ENCODE peak calls at places on chromosomes 5 and 9, in eight cellular contexts. One of them, this sample, is unnamed.

GRCh38 chr5:149471406-149472183 is 79.6 kb downstream of the CSNK1A1 start:
- DNase-seq in brain microvascular endothelial cell: no peak
- DNase-seq in left lung: no peak
- DNase-seq in kidney: no peak
- DNase-seq in body of pancreas: peak; percentile 64
- DNase-seq in psoas muscle: no peak
- DNase-seq in BE2C: no peak
- DNase-seq in fibroblast of lung: peak; percentile 76
- DNase-seq in this sample: no peak

GRCh38 chr5:154868702-154869101 is 10.3 kb downstream of the CNOT8 start:
- DNase-seq in brain microvascular endothelial cell: no peak
- DNase-seq in left lung: no peak
- DNase-seq in kidney: no peak
- DNase-seq in body of pancreas: peak; percentile 21
- DNase-seq in psoas muscle: peak; percentile 63
- DNase-seq in BE2C: peak; percentile 63
- DNase-seq in fibroblast of lung: no peak
- DNase-seq in this sample: peak; percentile 59

GRCh38 chr5:172952034-172952511 is 7.2 kb upstream of the RPL26L1 start:
- DNase-seq in brain microvascular endothelial cell: no peak
- DNase-seq in left lung: no peak
- DNase-seq in kidney: no peak
- DNase-seq in body of pancreas: no peak
- DNase-seq in psoas muscle: no peak
- DNase-seq in BE2C: no peak
- DNase-seq in fibroblast of lung: no peak
- DNase-seq in this sample: no peak

GRCh38 chr5:60700347-60700815 is 415 bp upstream of the DEPDC1B start:
- DNase-seq in brain microvascular endothelial cell: no peak
- DNase-seq in left lung: no peak
- DNase-seq in kidney: no peak
- DNase-seq in body of pancreas: no peak
- DNase-seq in psoas muscle: no peak
- DNase-seq in BE2C: peak; percentile 10
- DNase-seq in fibroblast of lung: peak; percentile 30
- DNase-seq in this sample: peak; percentile 27

GRCh38 chr5:107284822-107285510 is 385.8 kb downstream of the EFNA5 start:
- DNase-seq in brain microvascular endothelial cell: peak; percentile 35
- DNase-seq in left lung: no peak
- DNase-seq in kidney: no peak
- DNase-seq in body of pancreas: no peak
- DNase-seq in psoas muscle: no peak
- DNase-seq in BE2C: no peak
- DNase-seq in fibroblast of lung: no peak
- DNase-seq in this sample: no peak

GRCh38 chr9:137570566-137570965 is 8.2 kb downstream of the DPH7 start:
- DNase-seq in brain microvascular endothelial cell: no peak
- DNase-seq in left lung: no peak
- DNase-seq in kidney: no peak
- DNase-seq in body of pancreas: no peak
- DNase-seq in psoas muscle: no peak
- DNase-seq in BE2C: no peak
- DNase-seq in fibroblast of lung: no peak
- DNase-seq in this sample: no peak

GRCh38 chr9:32580631-32581300 is 7.8 kb upstream of the NDUFB6 start:
- DNase-seq in brain microvascular endothelial cell: no peak
- DNase-seq in left lung: no peak
- DNase-seq in kidney: no peak
- DNase-seq in body of pancreas: no peak
- DNase-seq in psoas muscle: no peak
- DNase-seq in BE2C: no peak
- DNase-seq in fibroblast of lung: no peak
- DNase-seq in this sample: no peak

GRCh38 chr9:117434568-117434967 is 19.7 kb upstream of the ASTN2 start:
- DNase-seq in brain microvascular endothelial cell: no peak
- DNase-seq in left lung: no peak
- DNase-seq in kidney: no peak
- DNase-seq in body of pancreas: no peak
- DNase-seq in psoas muscle: no peak
- DNase-seq in BE2C: no peak
- DNase-seq in fibroblast of lung: no peak
- DNase-seq in this sample: no peak

GRCh38 chr5:66179297-66180051 is 35.4 kb downstream of the SREK1 start:
- DNase-seq in brain microvascular endothelial cell: no peak
- DNase-seq in left lung: no peak
- DNase-seq in kidney: no peak
- DNase-seq in body of pancreas: no peak
- DNase-seq in psoas muscle: no peak
- DNase-seq in BE2C: no peak
- DNase-seq in fibroblast of lung: no peak
- DNase-seq in this sample: no peak

GRCh38 chr5:174918655-174919054 is 194.3 kb downstream of the MSX2 start:
- DNase-seq in brain microvascular endothelial cell: no peak
- DNase-seq in left lung: no peak
- DNase-seq in kidney: no peak
- DNase-seq in body of pancreas: no peak
- DNase-seq in psoas muscle: no peak
- DNase-seq in BE2C: no peak
- DNase-seq in fibroblast of lung: no peak
- DNase-seq in this sample: no peak

GRCh38 chr5:67678594-67678993 is 482.0 kb upstream of the CD180 start:
- DNase-seq in brain microvascular endothelial cell: no peak
- DNase-seq in left lung: no peak
- DNase-seq in kidney: no peak
- DNase-seq in body of pancreas: no peak
- DNase-seq in psoas muscle: no peak
- DNase-seq in BE2C: no peak
- DNase-seq in fibroblast of lung: no peak
- DNase-seq in this sample: no peak

GRCh38 chr5:176185133-176185733 is 53.0 kb upstream of the SIMC1 start:
- DNase-seq in brain microvascular endothelial cell: no peak
- DNase-seq in left lung: no peak
- DNase-seq in kidney: no peak
- DNase-seq in body of pancreas: no peak
- DNase-seq in psoas muscle: no peak
- DNase-seq in BE2C: no peak
- DNase-seq in fibroblast of lung: no peak
- DNase-seq in this sample: no peak

GRCh38 chr5:16881253-16881652 is 54.8 kb downstream of the MYO10 start:
- DNase-seq in brain microvascular endothelial cell: no peak
- DNase-seq in left lung: no peak
- DNase-seq in kidney: no peak
- DNase-seq in body of pancreas: peak; percentile 73
- DNase-seq in psoas muscle: no peak
- DNase-seq in BE2C: no peak
- DNase-seq in fibroblast of lung: no peak
- DNase-seq in this sample: no peak

GRCh38 chr9:81737871-81738507 is 48.6 kb upstream of the TLE1 start:
- DNase-seq in brain microvascular endothelial cell: peak; percentile 95
- DNase-seq in left lung: peak; percentile 4
- DNase-seq in kidney: no peak
- DNase-seq in body of pancreas: peak; percentile 50
- DNase-seq in psoas muscle: no peak
- DNase-seq in BE2C: peak; percentile 57
- DNase-seq in fibroblast of lung: peak; percentile 79
- DNase-seq in this sample: no peak

GRCh38 chr5:16679863-16680262 is 63.1 kb upstream of the RETREG1 start:
- DNase-seq in brain microvascular endothelial cell: no peak
- DNase-seq in left lung: no peak
- DNase-seq in kidney: no peak
- DNase-seq in body of pancreas: no peak
- DNase-seq in psoas muscle: no peak
- DNase-seq in BE2C: peak; percentile 47
- DNase-seq in fibroblast of lung: no peak
- DNase-seq in this sample: no peak

GRCh38 chr9:93091056-93091452 is 5.0 kb upstream of the CARD19 start:
- DNase-seq in brain microvascular endothelial cell: no peak
- DNase-seq in left lung: no peak
- DNase-seq in kidney: peak; percentile 23
- DNase-seq in body of pancreas: no peak
- DNase-seq in psoas muscle: no peak
- DNase-seq in BE2C: no peak
- DNase-seq in fibroblast of lung: no peak
- DNase-seq in this sample: no peak

GRCh38 chr5:178240772-178241171 is 8.2 kb upstream of the PHYKPL start:
- DNase-seq in brain microvascular endothelial cell: no peak
- DNase-seq in left lung: peak; percentile 53
- DNase-seq in kidney: no peak
- DNase-seq in body of pancreas: no peak
- DNase-seq in psoas muscle: peak; percentile 36
- DNase-seq in BE2C: no peak
- DNase-seq in fibroblast of lung: no peak
- DNase-seq in this sample: no peak

GRCh38 chr5:133052317-133053175 is 733 bp downstream of the HSPA4 start:
- DNase-seq in brain microvascular endothelial cell: peak; percentile 40
- DNase-seq in left lung: peak; percentile 94
- DNase-seq in kidney: peak; percentile 89
- DNase-seq in body of pancreas: peak; percentile 67
- DNase-seq in psoas muscle: peak; percentile 72
- DNase-seq in BE2C: peak; percentile 79
- DNase-seq in fibroblast of lung: peak; percentile 56
- DNase-seq in this sample: peak; percentile 60

DNA sequence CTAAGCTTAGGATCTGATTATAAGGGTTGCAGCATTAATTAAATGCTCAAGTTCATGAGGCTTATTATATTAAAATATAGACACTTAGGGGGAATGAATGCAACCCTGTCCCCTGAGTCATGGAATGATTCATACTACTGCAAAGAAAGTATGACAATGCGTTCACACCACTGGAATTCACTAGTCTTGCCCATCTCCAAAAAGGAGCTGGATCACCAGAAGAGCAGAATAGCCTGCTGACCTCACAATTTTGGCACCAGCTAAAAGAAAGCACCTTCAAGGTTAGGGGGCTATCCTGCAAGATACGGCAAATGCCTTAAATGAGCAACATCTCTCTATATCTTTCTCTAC is 32.0 kb upstream of the TMED7 start:
- DNase-seq in brain microvascular endothelial cell: peak; percentile 82
- DNase-seq in left lung: no peak
- DNase-seq in kidney: no peak
- DNase-seq in body of pancreas: no peak
- DNase-seq in psoas muscle: no peak
- DNase-seq in BE2C: no peak
- DNase-seq in fibroblast of lung: peak; percentile 55
- DNase-seq in this sample: no peak
- H3K36me3 ChIP-seq in brain microvascular endothelial cell: no peaks in the 10 kb centered on the region
- H3K36me3 ChIP-seq in left lung: no peaks in the 10 kb centered on the region
- H3K36me3 ChIP-seq in kidney: no peaks in the 10 kb centered on the region
- H3K36me3 ChIP-seq in body of pancreas: no peaks in the 10 kb centered on the region
- H3K36me3 ChIP-seq in psoas muscle: no peaks in the 10 kb centered on the region
- H3K36me3 ChIP-seq in BE2C: no peaks in the 10 kb centered on the region
- H3K36me3 ChIP-seq in fibroblast of lung: no peaks in the 10 kb centered on the region
- H3K36me3 ChIP-seq in this sample: no peaks in the 10 kb centered on the region

DNA sequence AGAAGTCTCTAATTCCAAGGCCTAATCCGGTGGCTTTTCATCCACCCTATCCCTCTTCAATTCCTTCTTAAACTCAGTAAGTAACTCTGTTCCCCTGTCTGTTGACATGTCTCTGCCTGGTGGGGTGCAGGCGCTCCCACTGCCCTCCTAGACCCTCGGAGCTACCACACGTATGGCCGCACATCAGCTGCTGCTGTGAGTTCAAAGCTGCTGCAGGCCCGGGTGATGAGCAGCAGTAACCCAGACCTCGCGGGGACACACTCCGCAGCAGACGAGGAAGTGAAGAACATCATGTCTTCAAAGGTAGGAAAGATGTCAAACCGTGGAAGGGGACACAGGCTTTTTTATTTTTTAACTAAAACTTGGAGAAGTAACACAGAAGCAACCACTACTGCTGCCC is 167.7 kb downstream of the DOCK8 start:
- DNase-seq in brain microvascular endothelial cell: no peak
- DNase-seq in left lung: peak; percentile 73
- DNase-seq in kidney: no peak
- DNase-seq in body of pancreas: no peak
- DNase-seq in psoas muscle: no peak
- DNase-seq in BE2C: no peak
- DNase-seq in fibroblast of lung: no peak
- DNase-seq in this sample: no peak
- H3K36me3 ChIP-seq in brain microvascular endothelial cell: no peaks in the 10 kb centered on the region
- H3K36me3 ChIP-seq in left lung: no peaks in the 10 kb centered on the region
- H3K36me3 ChIP-seq in kidney: peaks cover 8% of the 10 kb centered on the region
- H3K36me3 ChIP-seq in body of pancreas: no peaks in the 10 kb centered on the region
- H3K36me3 ChIP-seq in psoas muscle: no peaks in the 10 kb centered on the region
- H3K36me3 ChIP-seq in BE2C: no peaks in the 10 kb centered on the region
- H3K36me3 ChIP-seq in fibroblast of lung: no peaks in the 10 kb centered on the region
- H3K36me3 ChIP-seq in this sample: no peaks in the 10 kb centered on the region

GRCh38 chr9:98771209-98771874 is 25.0 kb downstream of the ANKS6 start:
- DNase-seq in brain microvascular endothelial cell: no peak
- DNase-seq in left lung: no peak
- DNase-seq in kidney: no peak
- DNase-seq in body of pancreas: no peak
- DNase-seq in psoas muscle: no peak
- DNase-seq in BE2C: no peak
- DNase-seq in fibroblast of lung: no peak
- DNase-seq in this sample: no peak
- H3K36me3 ChIP-seq in brain microvascular endothelial cell: peaks cover 8% of the 10 kb centered on the region
- H3K36me3 ChIP-seq in left lung: no peaks in the 10 kb centered on the region
- H3K36me3 ChIP-seq in kidney: peaks cover 34% of the 10 kb centered on the region
- H3K36me3 ChIP-seq in body of pancreas: peaks cover 31% of the 10 kb centered on the region
- H3K36me3 ChIP-seq in psoas muscle: peaks cover 73% of the 10 kb centered on the region
- H3K36me3 ChIP-seq in BE2C: peaks cover 2% of the 10 kb centered on the region
- H3K36me3 ChIP-seq in fibroblast of lung: peaks cover 2% of the 10 kb centered on the region
- H3K36me3 ChIP-seq in this sample: peaks cover 54% of the 10 kb centered on the region

GRCh38 chr5:43555895-43556606 is 826 bp downstream of the PAIP1 start:
- DNase-seq in brain microvascular endothelial cell: peak; percentile 36
- DNase-seq in left lung: peak; percentile 90
- DNase-seq in kidney: peak; percentile 89
- DNase-seq in body of pancreas: peak; percentile 59
- DNase-seq in psoas muscle: peak; percentile 78
- DNase-seq in BE2C: peak; percentile 49
- DNase-seq in fibroblast of lung: peak; percentile 40
- DNase-seq in this sample: peak; percentile 75

GRCh38 chr5:43556857-43557593 is at the start of gene PAIP1:
- DNase-seq in brain microvascular endothelial cell: peak; percentile 74
- DNase-seq in left lung: peak; percentile 97
- DNase-seq in kidney: peak; percentile 95
- DNase-seq in body of pancreas: peak; percentile 85
- DNase-seq in psoas muscle: peak; percentile 92
- DNase-seq in BE2C: peak; percentile 90
- DNase-seq in fibroblast of lung: peak; percentile 88
- DNase-seq in this sample: peak; percentile 82

GRCh38 chr5:43554497-43554896 is 2.4 kb downstream of the PAIP1 start:
- DNase-seq in brain microvascular endothelial cell: no peak
- DNase-seq in left lung: no peak
- DNase-seq in kidney: no peak
- DNase-seq in body of pancreas: no peak
- DNase-seq in psoas muscle: no peak
- DNase-seq in BE2C: no peak
- DNase-seq in fibroblast of lung: no peak
- DNase-seq in this sample: no peak

GRCh38 chr5:43548358-43548757 is 8.5 kb downstream of the PAIP1 start:
- DNase-seq in brain microvascular endothelial cell: no peak
- DNase-seq in left lung: no peak
- DNase-seq in kidney: no peak
- DNase-seq in body of pancreas: no peak
- DNase-seq in psoas muscle: no peak
- DNase-seq in BE2C: no peak
- DNase-seq in fibroblast of lung: no peak
- DNase-seq in this sample: no peak

DNA sequence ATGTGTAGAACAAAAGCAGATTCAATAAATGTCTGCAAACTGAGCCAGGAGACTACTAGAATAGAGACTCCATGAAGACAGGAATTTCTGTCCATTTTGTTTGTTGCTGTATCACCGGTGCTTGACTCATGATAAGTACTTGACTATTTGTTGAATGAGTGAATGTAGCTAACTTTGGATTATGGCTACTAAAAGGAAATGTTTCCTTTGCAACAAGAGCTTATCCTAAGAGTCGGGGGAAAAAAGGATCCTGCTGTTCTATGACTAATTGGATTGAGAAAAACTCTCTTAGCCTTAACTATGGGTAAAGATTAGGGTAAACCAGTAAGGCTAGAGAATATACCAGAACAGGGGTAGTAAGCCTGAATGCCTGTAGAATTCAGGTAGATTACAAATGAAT is 3.5 kb downstream of the PAIP1 start:
- DNase-seq in brain microvascular endothelial cell: no peak
- DNase-seq in left lung: no peak
- DNase-seq in kidney: no peak
- DNase-seq in body of pancreas: no peak
- DNase-seq in psoas muscle: no peak
- DNase-seq in BE2C: no peak
- DNase-seq in fibroblast of lung: no peak
- DNase-seq in this sample: no peak
- H3K36me3 ChIP-seq in brain microvascular endothelial cell: peaks cover 38% of the 10 kb centered on the region
- H3K36me3 ChIP-seq in left lung: no peaks in the 10 kb centered on the region
- H3K36me3 ChIP-seq in kidney: no peaks in the 10 kb centered on the region
- H3K36me3 ChIP-seq in body of pancreas: no peaks in the 10 kb centered on the region
- H3K36me3 ChIP-seq in psoas muscle: peaks cover 64% of the 10 kb centered on the region
- H3K36me3 ChIP-seq in BE2C: peaks cover 49% of the 10 kb centered on the region
- H3K36me3 ChIP-seq in fibroblast of lung: peaks cover 5% of the 10 kb centered on the region
- H3K36me3 ChIP-seq in this sample: peaks cover 6% of the 10 kb centered on the region

This sample was measured in thyroid gland.